ENCODE peak calls at places on chromosomes 13 and 19, in five cellular contexts. U is mesothelial cell of epicardium, I is stomach, E is fibroblast of pulmonary artery, M is bronchial epithelial cell. R is an unnamed sample.

GRCh38 chr13:29566864-29567263 is 28.6 kb downstream of the SLC7A1 start:
- DNase-seq in M (no peak), I (no peak), U (no peak), E (no peak), R (no peak)

GRCh38 chr19:50835103-50835784 is 1.9 kb upstream of the KLK15 start:
- DNase-seq in M (peak), U (no peak), I (no peak), E (peak), R (no peak)

GRCh38 chr13:112638919-112639318 is 50.9 kb upstream of the ATP11A start:
- DNase-seq in M (no peak), E (no peak), I (no peak), U (no peak), R (no peak)

GRCh38 chr19:58563034-58563573 is 4.7 kb upstream of the UBE2M start:
- DNase-seq in M (no peak), E (peak), U (no peak), I (peak), R (no peak)

GRCh38 chr19:13860679-13861391 is 16.1 kb upstream of the NANOS3 start:
- DNase-seq in M (no peak), I (no peak), E (no peak), U (no peak), R (no peak)

GRCh38 chr13:48738261-48738755 is 84.6 kb downstream of the CYSLTR2 start:
- DNase-seq in E (no peak), I (no peak), M (no peak), U (no peak), R (no peak)

GRCh38 chr13:54511356-54511755 is 1482.7 kb downstream of the OLFM4 start:
- DNase-seq in U (no peak), M (no peak), E (no peak), I (no peak), R (no peak)

GRCh38 chr19:45173816-45174215 is 4.2 kb downstream of the TRAPPC6A start:
- DNase-seq in U (no peak), E (no peak), M (no peak), I (no peak), R (no peak)

GRCh38 chr19:53086949-53087348 is 16.3 kb downstream of the ZNF160 start:
- DNase-seq in U (no peak), M (no peak), I (no peak), E (peak), R (no peak)

GRCh38 chr19:51971624-51972023 is 15.0 kb downstream of the ZNF350 start:
- DNase-seq in I (no peak), M (no peak), E (peak), U (no peak), R (no peak)

GRCh38 chr13:39209731-39210633 is 171.7 kb downstream of the NHLRC3 start:
- DNase-seq in U (no peak), M (peak), E (peak), I (no peak), R (no peak)

GRCh38 chr13:93714171-93714570 is 487.6 kb downstream of the GPC6 start:
- DNase-seq in U (no peak), E (no peak), I (no peak), M (no peak), R (no peak)

GRCh38 chr13:67224148-67224846 is 5.8 kb downstream of the PCDH9 start:
- DNase-seq in I (peak), M (peak), E (peak), U (peak), R (no peak)

GRCh38 chr19:14795078-14795721 is 16.8 kb upstream of the ADGRE2 start:
- DNase-seq in I (no peak), M (peak), E (no peak), U (no peak), R (no peak)

GRCh38 chr13:91375119-91375729 is 23.2 kb upstream of the GPC5 start:
- DNase-seq in I (no peak), E (peak), M (no peak), U (no peak), R (no peak)
- TF ChIP-seq CTCF in I (no peak), E (peak), M (peak), U (no peak), R (peak)

GRCh38 chr19:17296278-17296677 is 6.9 kb downstream of the ABHD8 start:
- DNase-seq in M (peak), E (no peak), U (no peak), I (no peak), R (no peak)
- TF ChIP-seq CTCF in M (peak), E (no peak), U (no peak), I (no peak), R (peak)

DNA sequence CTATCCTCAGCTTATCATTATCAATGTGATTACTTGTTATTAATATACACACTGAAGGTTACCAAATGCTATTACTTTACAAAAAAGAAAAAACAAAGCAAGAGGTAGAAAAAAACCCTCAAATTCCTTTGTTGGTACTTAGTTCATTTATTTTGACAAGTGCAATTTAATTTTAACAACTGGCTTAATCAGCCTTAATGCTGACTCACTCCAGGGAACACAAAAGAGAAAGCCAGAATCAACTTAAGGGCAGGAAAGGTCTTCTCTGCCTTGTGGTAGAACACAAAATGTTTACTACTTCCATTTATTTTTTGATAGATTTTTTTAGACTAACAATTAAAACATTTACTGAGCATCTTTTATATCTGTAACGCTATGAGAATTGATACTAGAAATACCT is 417.1 kb downstream of the PCDH17 start:
- DNase-seq in M (peak), I (no peak), U (no peak), E (no peak), R (no peak)
- TF ChIP-seq CTCF in M (no peak), I (no peak), U (no peak), E (no peak), R (no peak)

DNA sequence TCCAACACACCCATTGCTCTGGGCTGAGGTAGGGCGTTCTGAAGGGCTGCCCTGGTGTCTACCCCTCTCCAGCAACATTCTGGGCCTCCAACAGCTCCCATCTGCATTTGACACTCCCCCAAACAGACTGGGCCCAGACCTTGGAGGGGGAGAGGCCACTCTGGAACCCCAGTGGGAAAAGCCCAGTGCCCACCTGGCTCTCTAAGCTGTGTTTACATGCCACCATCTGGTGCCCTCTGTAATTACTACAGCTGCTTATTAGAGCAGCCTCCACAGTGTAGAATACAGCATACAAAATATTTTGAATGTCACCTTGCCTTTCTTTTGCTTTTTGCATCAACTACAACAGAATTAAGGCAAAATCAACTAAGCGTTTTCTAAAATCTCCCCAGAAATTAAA is 35.8 kb upstream of the TM9SF2 start:
- DNase-seq in M (no peak), I (no peak), U (no peak), E (no peak), R (no peak)
- TF ChIP-seq CTCF in M (no peak), I (no peak), U (no peak), E (no peak), R (no peak)

DNA sequence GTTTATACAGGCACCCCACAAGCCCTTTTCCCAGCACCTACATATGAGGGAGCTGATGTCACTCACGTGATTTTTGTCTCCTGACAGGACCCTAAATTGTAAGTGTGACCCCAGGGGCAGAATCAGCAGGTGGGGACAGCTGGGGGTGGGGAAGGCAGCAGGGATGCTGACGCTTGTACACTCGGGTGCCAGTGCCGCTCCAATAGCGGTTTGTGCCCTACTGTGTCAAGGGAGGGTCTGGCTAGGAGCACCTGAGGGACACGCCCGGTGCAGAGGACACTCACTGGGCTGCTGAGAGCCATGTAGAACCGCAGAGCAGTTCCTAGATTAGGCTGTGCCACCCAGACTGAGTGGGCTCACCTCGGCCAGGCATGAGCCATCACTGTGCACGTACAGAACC is 81.3 kb downstream of the SCGB2B2 start:
- DNase-seq in U (no peak), M (no peak), I (no peak), E (no peak), R (no peak)
- TF ChIP-seq CTCF in U (no peak), M (no peak), I (no peak), E (no peak), R (no peak)

DNA sequence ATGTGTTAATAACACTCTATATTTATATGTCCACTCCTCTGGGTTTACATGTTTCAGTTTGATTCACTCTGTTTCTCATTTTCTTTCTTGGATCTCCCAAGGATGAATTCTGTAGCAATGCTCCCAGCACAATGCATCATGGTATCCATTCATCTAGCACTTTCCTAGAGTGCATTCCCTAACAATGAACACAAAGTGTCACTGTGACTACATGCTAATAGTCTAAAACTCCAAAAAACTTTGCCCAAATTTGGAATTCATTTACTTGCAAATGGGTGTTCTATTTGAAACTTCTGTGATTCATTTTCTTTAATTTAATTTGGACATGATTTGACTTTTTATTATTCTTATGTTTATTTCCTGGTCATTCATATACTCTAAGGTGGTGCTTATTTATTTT is 286.3 kb downstream of the POU4F1 start:
- DNase-seq in I (no peak), U (no peak), M (no peak), E (peak), R (no peak)
- TF ChIP-seq CTCF in I (no peak), U (no peak), M (no peak), E (peak), R (peak)

R was measured in osteocyte.